ENCODE peak calls at places on chromosomes 1 and 21, in six cellular contexts. C is A172; O is activated CD4-positive, alpha-beta T cell treated with anti-CD3 and anti-CD28 coated beads, Interleukin-2, amount 50 U/mL, for 4 hours; Z is dorsolateral prefrontal cortex; F is immature natural killer cell; G is uterus. R is an unnamed sample.

GRCh38 chr1:48082271-48082925 is 85.2 kb upstream of the TRABD2B start:
- DNase-seq in G (no peak), Z (no peak), F (no peak), C (peak; percentile 55), O (no peak), R (no peak)

GRCh38 chr1:174968750-174969244 is 30.9 kb upstream of the CACYBP start:
- DNase-seq in Z (no peak), G (no peak), O (no peak), C (peak; percentile 85), F (peak; percentile 78), R (no peak)

GRCh38 chr1:18951416-18951815 is 5.1 kb downstream of the IFFO2 start:
- DNase-seq in Z (no peak), C (no peak), F (no peak), G (no peak), O (no peak), R (no peak)

GRCh38 chr1:29975036-29975694 is 738.8 kb downstream of the PTPRU start:
- DNase-seq in F (no peak), C (peak; percentile 51), G (no peak), Z (no peak), O (no peak), R (no peak)

GRCh38 chr21:29904359-29905282 is 35.2 kb downstream of the GRIK1 start:
- DNase-seq in G (no peak), Z (no peak), C (no peak), O (no peak), F (no peak), R (no peak)

GRCh38 chr1:156927215-156928042 is 7.0 kb downstream of the LRRC71 start:
- DNase-seq in F (peak; percentile 14), G (peak; percentile 68), O (peak; percentile 59), C (peak; percentile 62), Z (peak; percentile 31), R (peak; percentile 48)

GRCh38 chr1:2592672-2593071 is 6.1 kb downstream of the PRXL2B start:
- DNase-seq in G (no peak), C (no peak), F (no peak), O (no peak), Z (no peak), R (no peak)

GRCh38 chr1:24503870-24504523 is 1.4 kb downstream of the RCAN3 start:
- DNase-seq in O (no peak), Z (no peak), G (no peak), F (no peak), C (no peak), R (no peak)

GRCh38 chr1:116287341-116288200 is 85.5 kb upstream of the ATP1A1 start:
- DNase-seq in F (no peak), G (no peak), O (no peak), Z (no peak), C (no peak), R (no peak)

GRCh38 chr21:27275294-27275927 is 308.5 kb upstream of the ADAMTS5 start:
- DNase-seq in G (no peak), F (no peak), O (no peak), Z (no peak), C (peak; percentile 70), R (no peak)

R was measured in activated T-helper 9 cell treated with anti-CD3 and anti-CD28 coated beads, Interleukin-2, amount 50 U/mL, for 16 hours.